ENCODE peak calls at places on chromosome 20, in seven cellular contexts. H is A673; K is vagina; C is CD8-positive, alpha-beta T cell; R is fibroblast of lung; Q is body of pancreas; I is uterus. S is an unnamed sample.
A peak's percentile ranks its signal among the peaks of the same experiment; 100 is the strongest.

GRCh38 chr20:49627329-49627761 is 59.4 kb upstream of the PTGIS start:
- DNase-seq in H (no peak), K (no peak), C (no peak), R (no peak), Q (no peak), I (no peak), S (peak; percentile 73)

GRCh38 chr20:48723308-48724264 is 104.2 kb downstream of the PREX1 start:
- DNase-seq in H (no peak), K (no peak), C (no peak), R (no peak), Q (peak; percentile 66), I (no peak), S (peak; percentile 75)

GRCh38 chr20:7926323-7926722 is 13.9 kb downstream of the HAO1 start:
- DNase-seq in H (no peak), K (no peak), C (no peak), R (no peak), Q (no peak), I (no peak), S (no peak)

GRCh38 chr20:47118641-47119040 is 224.0 kb downstream of the EYA2 start:
- DNase-seq in H (peak; percentile 15), K (no peak), C (no peak), R (no peak), Q (peak; percentile 28), I (no peak), S (no peak)

GRCh38 chr20:48912065-48912464 is 9.4 kb upstream of the ARFGEF2 start:
- DNase-seq in H (no peak), K (no peak), C (no peak), R (no peak), Q (no peak), I (no peak), S (no peak)

GRCh38 chr20:1841554-1842140 is 53.6 kb upstream of the SIRPA start:
- DNase-seq in H (peak; percentile 43), K (no peak), C (no peak), R (no peak), Q (peak; percentile 35), I (no peak), S (peak; percentile 60)

GRCh38 chr20:60446273-60447111 is 488.3 kb downstream of the CDH26 start:
- DNase-seq in H (no peak), K (no peak), C (no peak), R (peak; percentile 4), Q (no peak), I (no peak), S (no peak)

GRCh38 chr20:56195946-56196345 is 52.6 kb upstream of the MC3R start:
- DNase-seq in H (peak; percentile 1), K (no peak), C (no peak), R (no peak), Q (no peak), I (no peak), S (no peak)

GRCh38 chr20:48682529-48683385 is 145.0 kb downstream of the PREX1 start:
- DNase-seq in H (peak; percentile 99), K (no peak), C (no peak), R (peak; percentile 94), Q (peak; percentile 97), I (peak; percentile 69), S (peak; percentile 91)

GRCh38 chr20:64027981-64028685 is 7.8 kb upstream of the C20orf204 start:
- DNase-seq in H (no peak), K (no peak), C (no peak), R (no peak), Q (no peak), I (no peak), S (no peak)

GRCh38 chr20:64110411-64111068 is 3.2 kb upstream of the NPBWR2 start:
- DNase-seq in H (no peak), K (no peak), C (peak; percentile 47), R (no peak), Q (no peak), I (no peak), S (peak; percentile 30)

GRCh38 chr20:8700756-8701155 is 368.1 kb upstream of the PLCB4 start:
- DNase-seq in H (no peak), K (no peak), C (no peak), R (no peak), Q (no peak), I (no peak), S (no peak)

GRCh38 chr20:8073024-8073832 is 53.7 kb upstream of the TMX4 start:
- DNase-seq in H (peak; percentile 50), K (no peak), C (no peak), R (peak; percentile 93), Q (peak; percentile 7), I (no peak), S (no peak)

GRCh38 chr20:13898012-13898612 is 92.3 kb downstream of the SEL1L2 start:
- DNase-seq in H (no peak), K (no peak), C (no peak), R (no peak), Q (no peak), I (no peak), S (no peak)

GRCh38 chr20:4730782-4731181 is 9.1 kb downstream of the PRND start:
- DNase-seq in H (peak; percentile 41), K (no peak), C (no peak), R (no peak), Q (peak; percentile 14), I (no peak), S (no peak)

GRCh38 chr20:25369529-25369928 is 21.1 kb downstream of the ABHD12 start:
- DNase-seq in H (no peak), K (no peak), C (no peak), R (peak; percentile 32), Q (no peak), I (no peak), S (no peak)

GRCh38 chr20:25364879-25365699 is 25.5 kb downstream of the ABHD12 start:
- DNase-seq in H (no peak), K (no peak), C (no peak), R (no peak), Q (peak; percentile 57), I (no peak), S (no peak)

GRCh38 chr20:25369971-25370370 is 20.7 kb downstream of the ABHD12 start:
- DNase-seq in H (no peak), K (no peak), C (no peak), R (no peak), Q (no peak), I (no peak), S (no peak)

GRCh38 chr20:25372584-25373336 is 17.9 kb downstream of the ABHD12 start:
- DNase-seq in H (no peak), K (no peak), C (no peak), R (peak; percentile 98), Q (no peak), I (no peak), S (no peak)

DNA sequence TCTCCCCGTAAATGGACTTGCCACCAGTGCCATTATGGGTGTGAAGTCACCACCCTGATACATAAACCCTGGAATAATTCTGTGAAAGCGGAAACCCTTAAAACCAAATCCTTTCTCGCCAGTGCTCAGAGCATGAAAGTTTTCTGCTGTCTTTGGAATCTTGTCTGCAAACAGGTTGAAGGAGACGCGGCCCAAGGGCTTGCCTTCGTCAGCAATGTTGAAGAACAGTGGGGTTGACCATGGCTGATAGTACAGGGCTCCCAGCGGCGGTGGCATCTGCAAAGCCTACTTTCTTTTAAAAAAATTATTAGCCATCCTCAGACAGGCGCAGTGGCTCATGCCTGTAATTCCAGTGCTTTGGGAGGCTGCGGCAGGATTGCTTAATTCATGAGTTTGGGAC is 22.1 kb downstream of the ABHD12 start:
- DNase-seq in H (no peak), K (no peak), C (no peak), R (no peak), Q (no peak), I (no peak), S (no peak)
- H3K27me3 ChIP-seq in H (no peaks in the 10 kb centered on the region), K (no peaks in the 10 kb centered on the region), C (no peaks in the 10 kb centered on the region), R (no peaks in the 10 kb centered on the region), Q (no peaks in the 10 kb centered on the region), I (no peaks in the 10 kb centered on the region), S (no peaks in the 10 kb centered on the region)

GRCh38 chr20:19026901-19027644 is 185.4 kb upstream of the SLC24A3 start:
- DNase-seq in H (no peak), K (peak; percentile 77), C (no peak), R (no peak), Q (no peak), I (no peak), S (no peak)
- H3K27ac ChIP-seq in H (no peak overlapping the region), K (no peak overlapping the region), C (no peak overlapping the region), R (no peak overlapping the region), Q (no peak overlapping the region), I (no peak overlapping the region), S (no peak overlapping the region)

GRCh38 chr20:24993337-24994185 is 1.0 kb upstream of the APMAP start:
- DNase-seq in H (peak; percentile 70), K (no peak), C (peak; percentile 40), R (peak; percentile 36), Q (no peak), I (no peak), S (no peak)
- TF ChIP-seq CTCF in H (peak; percentile 50), K (no peak), C (no peak), R (peak; percentile 11), Q (peak; percentile 65), I (peak; percentile 50), S (peak; percentile 43)

DNA sequence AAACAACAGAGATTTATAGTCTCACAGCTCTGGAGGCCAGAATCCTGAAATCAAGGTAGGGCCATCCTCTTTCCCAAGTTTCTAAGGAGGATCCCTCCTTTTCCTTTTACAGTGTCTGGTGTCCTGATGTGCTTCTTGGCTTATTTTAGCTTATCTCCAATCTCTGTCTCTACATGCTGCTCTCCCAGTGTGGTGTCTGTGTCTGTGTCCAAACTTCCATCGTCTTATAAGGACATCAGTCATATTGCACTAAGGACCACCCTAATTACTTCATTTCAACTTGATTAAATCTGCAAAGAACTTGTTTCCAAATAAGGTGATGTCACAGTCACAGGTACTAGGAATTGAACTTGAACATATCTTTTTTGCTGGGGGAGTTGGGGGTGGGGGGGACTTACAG is 529.6 kb downstream of the DHX35 start:
- DNase-seq in H (no peak), K (no peak), C (no peak), R (no peak), Q (no peak), I (no peak), S (no peak)
- H3K27me3 ChIP-seq in H (no peaks in the 10 kb centered on the region), K (no peaks in the 10 kb centered on the region), C (no peaks in the 10 kb centered on the region), R (no peaks in the 10 kb centered on the region), Q (no peaks in the 10 kb centered on the region), I (no peaks in the 10 kb centered on the region), S (no peaks in the 10 kb centered on the region)

GRCh38 chr20:36434383-36434782 is 106.9 kb upstream of the MYL9 start:
- DNase-seq in H (no peak), K (no peak), C (no peak), R (no peak), Q (no peak), I (no peak), S (no peak)
- H3K27ac ChIP-seq in H (no peak overlapping the region), K (no peak overlapping the region), C (no peak overlapping the region), R (no peak overlapping the region), Q (no peak overlapping the region), I (no peak overlapping the region), S (no peak overlapping the region)